ENCODE peak calls at places on chromosomes 7 and 10, in nine cellular contexts. One of them, this sample, is unnamed.

GRCh38 chr7:137998250-137998649 is 3.6 kb downstream of the CREB3L2 start:
- DNase-seq in adrenal gland: no peak
- DNase-seq in IMR-90: peak
- DNase-seq in lung: no peak
- DNase-seq in astrocyte: no peak
- DNase-seq in astrocyte of the spinal cord: no peak
- DNase-seq in endothelial cell: no peak
- DNase-seq in hepatocyte: no peak
- DNase-seq in GM20000: no peak
- DNase-seq in this sample: no peak

GRCh38 chr7:69864822-69865221 is 266.5 kb downstream of the AUTS2 start:
- DNase-seq in adrenal gland: no peak
- DNase-seq in IMR-90: no peak
- DNase-seq in lung: no peak
- DNase-seq in astrocyte: no peak
- DNase-seq in astrocyte of the spinal cord: no peak
- DNase-seq in endothelial cell: no peak
- DNase-seq in hepatocyte: no peak
- DNase-seq in GM20000: no peak
- DNase-seq in this sample: no peak

GRCh38 chr10:45376364-45376801 is 2.4 kb downstream of the ALOX5 start:
- DNase-seq in adrenal gland: no peak
- DNase-seq in IMR-90: no peak
- DNase-seq in lung: no peak
- DNase-seq in astrocyte: no peak
- DNase-seq in astrocyte of the spinal cord: no peak
- DNase-seq in endothelial cell: no peak
- DNase-seq in hepatocyte: peak
- DNase-seq in GM20000: peak
- DNase-seq in this sample: no peak

GRCh38 chr10:9076066-9076465 is 1021.6 kb downstream of the GATA3 start:
- DNase-seq in adrenal gland: no peak
- DNase-seq in IMR-90: no peak
- DNase-seq in lung: no peak
- DNase-seq in astrocyte: no peak
- DNase-seq in astrocyte of the spinal cord: no peak
- DNase-seq in endothelial cell: no peak
- DNase-seq in hepatocyte: no peak
- DNase-seq in GM20000: no peak
- DNase-seq in this sample: no peak

GRCh38 chr7:2104107-2104710 is 128.5 kb downstream of the MAD1L1 start:
- DNase-seq in adrenal gland: peak
- DNase-seq in IMR-90: peak
- DNase-seq in lung: peak
- DNase-seq in astrocyte: peak
- DNase-seq in astrocyte of the spinal cord: peak
- DNase-seq in endothelial cell: peak
- DNase-seq in hepatocyte: peak
- DNase-seq in GM20000: peak
- DNase-seq in this sample: peak

GRCh38 chr7:69677905-69678793 is 79.9 kb downstream of the AUTS2 start:
- DNase-seq in adrenal gland: no peak
- DNase-seq in IMR-90: no peak
- DNase-seq in lung: no peak
- DNase-seq in astrocyte: no peak
- DNase-seq in astrocyte of the spinal cord: no peak
- DNase-seq in endothelial cell: no peak
- DNase-seq in hepatocyte: no peak
- DNase-seq in GM20000: no peak
- DNase-seq in this sample: no peak

GRCh38 chr10:113890769-113891168 is 36.3 kb downstream of the NHLRC2 start:
- DNase-seq in adrenal gland: no peak
- DNase-seq in IMR-90: no peak
- DNase-seq in lung: no peak
- DNase-seq in astrocyte: no peak
- DNase-seq in astrocyte of the spinal cord: no peak
- DNase-seq in endothelial cell: no peak
- DNase-seq in hepatocyte: no peak
- DNase-seq in GM20000: no peak
- DNase-seq in this sample: no peak

GRCh38 chr10:46526682-46527038 is 29.8 kb downstream of the GPRIN2 start:
- DNase-seq in adrenal gland: no peak
- DNase-seq in IMR-90: no peak
- DNase-seq in lung: no peak
- DNase-seq in astrocyte: no peak
- DNase-seq in astrocyte of the spinal cord: no peak
- DNase-seq in endothelial cell: no peak
- DNase-seq in hepatocyte: no peak
- DNase-seq in GM20000: no peak
- DNase-seq in this sample: peak

GRCh38 chr7:47893238-47893637 is 55.0 kb downstream of the PKD1L1 start:
- DNase-seq in adrenal gland: no peak
- DNase-seq in IMR-90: no peak
- DNase-seq in lung: peak
- DNase-seq in astrocyte: no peak
- DNase-seq in astrocyte of the spinal cord: no peak
- DNase-seq in endothelial cell: peak
- DNase-seq in hepatocyte: no peak
- DNase-seq in GM20000: peak
- DNase-seq in this sample: no peak

GRCh38 chr10:119480667-119481066 is 61.9 kb downstream of the RGS10 start:
- DNase-seq in adrenal gland: no peak
- DNase-seq in IMR-90: no peak
- DNase-seq in lung: no peak
- DNase-seq in astrocyte: no peak
- DNase-seq in astrocyte of the spinal cord: no peak
- DNase-seq in endothelial cell: no peak
- DNase-seq in hepatocyte: no peak
- DNase-seq in GM20000: no peak
- DNase-seq in this sample: no peak

GRCh38 chr7:975702-976473 is 539 bp upstream of the COX19 start:
- DNase-seq in adrenal gland: no peak
- DNase-seq in IMR-90: no peak
- DNase-seq in lung: no peak
- DNase-seq in astrocyte: no peak
- DNase-seq in astrocyte of the spinal cord: no peak
- DNase-seq in endothelial cell: no peak
- DNase-seq in hepatocyte: no peak
- DNase-seq in GM20000: no peak
- DNase-seq in this sample: no peak

GRCh38 chr10:79905322-79906314 is 43.3 kb downstream of the SFTPD start:
- DNase-seq in adrenal gland: no peak
- DNase-seq in IMR-90: peak
- DNase-seq in lung: no peak
- DNase-seq in astrocyte: peak
- DNase-seq in astrocyte of the spinal cord: peak
- DNase-seq in endothelial cell: no peak
- DNase-seq in hepatocyte: peak
- DNase-seq in GM20000: no peak
- DNase-seq in this sample: no peak

GRCh38 chr10:43944742-43945730 is 296.4 kb upstream of the ZNF32 start:
- DNase-seq in adrenal gland: no peak
- DNase-seq in IMR-90: no peak
- DNase-seq in lung: peak
- DNase-seq in astrocyte: no peak
- DNase-seq in astrocyte of the spinal cord: no peak
- DNase-seq in endothelial cell: peak
- DNase-seq in hepatocyte: no peak
- DNase-seq in GM20000: no peak
- DNase-seq in this sample: no peak

GRCh38 chr10:29702288-29703164 is 67.8 kb upstream of the SVIL start:
- DNase-seq in adrenal gland: no peak
- DNase-seq in IMR-90: peak
- DNase-seq in lung: no peak
- DNase-seq in astrocyte: peak
- DNase-seq in astrocyte of the spinal cord: no peak
- DNase-seq in endothelial cell: no peak
- DNase-seq in hepatocyte: no peak
- DNase-seq in GM20000: no peak
- DNase-seq in this sample: no peak

GRCh38 chr10:66322261-66322660 is 603.6 kb upstream of the LRRTM3 start:
- DNase-seq in adrenal gland: no peak
- DNase-seq in IMR-90: no peak
- DNase-seq in lung: no peak
- DNase-seq in astrocyte: peak
- DNase-seq in astrocyte of the spinal cord: peak
- DNase-seq in endothelial cell: no peak
- DNase-seq in hepatocyte: peak
- DNase-seq in GM20000: no peak
- DNase-seq in this sample: no peak

GRCh38 chr10:132610071-132610701 is 72.6 kb downstream of the INPP5A start:
- DNase-seq in adrenal gland: peak
- DNase-seq in IMR-90: no peak
- DNase-seq in lung: no peak
- DNase-seq in astrocyte: no peak
- DNase-seq in astrocyte of the spinal cord: no peak
- DNase-seq in endothelial cell: no peak
- DNase-seq in hepatocyte: no peak
- DNase-seq in GM20000: no peak
- DNase-seq in this sample: no peak

GRCh38 chr7:27173412-27174076 is 576 bp downstream of the HOXA10 start:
- DNase-seq in adrenal gland: peak
- DNase-seq in IMR-90: no peak
- DNase-seq in lung: no peak
- DNase-seq in astrocyte: no peak
- DNase-seq in astrocyte of the spinal cord: no peak
- DNase-seq in endothelial cell: no peak
- DNase-seq in hepatocyte: no peak
- DNase-seq in GM20000: no peak
- DNase-seq in this sample: peak

GRCh38 chr7:97025983-97026704 is 1.5 kb upstream of the DLX5 start:
- DNase-seq in adrenal gland: no peak
- DNase-seq in IMR-90: no peak
- DNase-seq in lung: no peak
- DNase-seq in astrocyte: peak
- DNase-seq in astrocyte of the spinal cord: no peak
- DNase-seq in endothelial cell: no peak
- DNase-seq in hepatocyte: no peak
- DNase-seq in GM20000: no peak
- DNase-seq in this sample: no peak

GRCh38 chr7:122310119-122311021 is 5.8 kb upstream of the FEZF1 start:
- DNase-seq in adrenal gland: no peak
- DNase-seq in IMR-90: no peak
- DNase-seq in lung: no peak
- DNase-seq in astrocyte: no peak
- DNase-seq in astrocyte of the spinal cord: no peak
- DNase-seq in endothelial cell: peak
- DNase-seq in hepatocyte: peak
- DNase-seq in GM20000: no peak
- DNase-seq in this sample: no peak

GRCh38 chr10:57621466-57621865 is 646.2 kb downstream of the IPMK start:
- DNase-seq in adrenal gland: no peak
- DNase-seq in IMR-90: no peak
- DNase-seq in lung: no peak
- DNase-seq in astrocyte: no peak
- DNase-seq in astrocyte of the spinal cord: no peak
- DNase-seq in endothelial cell: no peak
- DNase-seq in hepatocyte: no peak
- DNase-seq in GM20000: no peak
- DNase-seq in this sample: no peak

GRCh38 chr10:131312261-131312801 is 810 bp upstream of the TCERG1L start:
- DNase-seq in adrenal gland: no peak
- DNase-seq in IMR-90: no peak
- DNase-seq in lung: no peak
- DNase-seq in astrocyte: no peak
- DNase-seq in astrocyte of the spinal cord: no peak
- DNase-seq in endothelial cell: no peak
- DNase-seq in hepatocyte: peak
- DNase-seq in GM20000: no peak
- DNase-seq in this sample: peak
- TF ChIP-seq CTCF in adrenal gland: peak
- TF ChIP-seq CTCF in IMR-90: no peak
- TF ChIP-seq CTCF in lung: no peak
- TF ChIP-seq CTCF in astrocyte: no peak
- TF ChIP-seq CTCF in astrocyte of the spinal cord: no peak
- TF ChIP-seq CTCF in endothelial cell: no peak
- TF ChIP-seq CTCF in hepatocyte: peak
- TF ChIP-seq CTCF in GM20000: no peak
- TF ChIP-seq CTCF in this sample: peak

GRCh38 chr7:101702362-101702850 is 73.3 kb upstream of the MYL10 start:
- DNase-seq in adrenal gland: no peak
- DNase-seq in IMR-90: no peak
- DNase-seq in lung: no peak
- DNase-seq in astrocyte: no peak
- DNase-seq in astrocyte of the spinal cord: no peak
- DNase-seq in endothelial cell: no peak
- DNase-seq in hepatocyte: peak
- DNase-seq in GM20000: no peak
- DNase-seq in this sample: no peak
- TF ChIP-seq CTCF in adrenal gland: no peak
- TF ChIP-seq CTCF in IMR-90: no peak
- TF ChIP-seq CTCF in lung: no peak
- TF ChIP-seq CTCF in astrocyte: no peak
- TF ChIP-seq CTCF in astrocyte of the spinal cord: no peak
- TF ChIP-seq CTCF in endothelial cell: no peak
- TF ChIP-seq CTCF in hepatocyte: no peak
- TF ChIP-seq CTCF in GM20000: no peak
- TF ChIP-seq CTCF in this sample: no peak

DNA sequence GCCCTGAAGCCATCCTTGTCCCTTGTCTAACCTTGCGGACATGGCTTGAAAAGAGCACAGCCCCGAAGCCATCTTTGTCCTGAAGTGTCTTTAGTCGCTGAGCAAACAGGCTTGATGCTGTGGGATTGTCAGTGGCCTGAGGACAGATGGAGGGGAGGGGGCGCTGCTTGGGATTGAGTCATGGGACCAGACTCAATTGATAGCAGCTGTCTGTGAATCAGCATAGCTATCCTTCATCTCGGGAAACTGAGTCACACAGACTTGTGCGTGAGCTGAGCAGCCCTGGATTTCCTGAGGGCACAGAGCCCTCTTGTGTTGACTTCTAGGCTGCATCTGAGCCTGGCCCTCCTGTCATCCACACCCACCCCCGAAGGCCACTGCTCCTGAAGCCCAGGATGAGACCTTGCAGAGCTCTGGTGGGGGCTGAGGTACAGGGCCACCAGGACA is 14.4 kb downstream of the MYO1G start:
- DNase-seq in adrenal gland: no peak
- DNase-seq in IMR-90: peak
- DNase-seq in lung: no peak
- DNase-seq in astrocyte: no peak
- DNase-seq in astrocyte of the spinal cord: no peak
- DNase-seq in endothelial cell: no peak
- DNase-seq in hepatocyte: no peak
- DNase-seq in GM20000: peak
- DNase-seq in this sample: no peak
- TF ChIP-seq CTCF in adrenal gland: no peak
- TF ChIP-seq CTCF in IMR-90: peak
- TF ChIP-seq CTCF in lung: no peak
- TF ChIP-seq CTCF in astrocyte: peak
- TF ChIP-seq CTCF in astrocyte of the spinal cord: peak
- TF ChIP-seq CTCF in endothelial cell: no peak
- TF ChIP-seq CTCF in hepatocyte: peak
- TF ChIP-seq CTCF in GM20000: no peak
- TF ChIP-seq CTCF in this sample: no peak

GRCh38 chr10:124035928-124036558 is 57.4 kb downstream of the CHST15 start:
- DNase-seq in adrenal gland: peak
- DNase-seq in IMR-90: no peak
- DNase-seq in lung: peak
- DNase-seq in astrocyte: no peak
- DNase-seq in astrocyte of the spinal cord: peak
- DNase-seq in endothelial cell: no peak
- DNase-seq in hepatocyte: peak
- DNase-seq in GM20000: peak
- DNase-seq in this sample: no peak
- TF ChIP-seq CTCF in adrenal gland: no peak
- TF ChIP-seq CTCF in IMR-90: no peak
- TF ChIP-seq CTCF in lung: no peak
- TF ChIP-seq CTCF in astrocyte: no peak
- TF ChIP-seq CTCF in astrocyte of the spinal cord: no peak
- TF ChIP-seq CTCF in endothelial cell: no peak
- TF ChIP-seq CTCF in hepatocyte: no peak
- TF ChIP-seq CTCF in GM20000: no peak
- TF ChIP-seq CTCF in this sample: no peak

GRCh38 chr7:135197906-135198655 is 13.2 kb downstream of the WDR91 start:
- DNase-seq in adrenal gland: no peak
- DNase-seq in IMR-90: peak
- DNase-seq in lung: no peak
- DNase-seq in astrocyte: peak
- DNase-seq in astrocyte of the spinal cord: peak
- DNase-seq in endothelial cell: no peak
- DNase-seq in hepatocyte: no peak
- DNase-seq in GM20000: no peak
- DNase-seq in this sample: peak
- TF ChIP-seq CTCF in adrenal gland: no peak
- TF ChIP-seq CTCF in IMR-90: no peak
- TF ChIP-seq CTCF in lung: no peak
- TF ChIP-seq CTCF in astrocyte: no peak
- TF ChIP-seq CTCF in astrocyte of the spinal cord: no peak
- TF ChIP-seq CTCF in endothelial cell: no peak
- TF ChIP-seq CTCF in hepatocyte: no peak
- TF ChIP-seq CTCF in GM20000: no peak
- TF ChIP-seq CTCF in this sample: no peak